ENCODE peak calls at places on chromosomes 13 and 19, in five cellular contexts. Y is right lobe of liver, G is left lung, N is endothelial cell of umbilical vein, W is heart left ventricle. M is an unnamed sample. For H3K4me1, the result is how much of the 10 kb centered on the place peaks cover.

GRCh38 chr19:47111081-47111589 is 2.4 kb downstream of the ZC3H4 start:
- DNase-seq in Y (no peak), G (peak), N (peak), W (peak), M (peak)

GRCh38 chr13:73428137-73428536 is 369.3 kb downstream of the KLF5 start:
- DNase-seq in N (no peak), W (no peak), Y (no peak), G (no peak), M (no peak)

GRCh38 chr13:39364797-39365468 is 238.1 kb downstream of the LHFPL6 start:
- DNase-seq in N (no peak), Y (no peak), W (no peak), G (no peak), M (no peak)

GRCh38 chr13:75481176-75482069 is 546 bp downstream of the TBC1D4 start:
- DNase-seq in G (peak), Y (peak), W (peak), N (peak), M (peak)

GRCh38 chr13:80663788-80664187 is 322.9 kb upstream of the SPRY2 start:
- DNase-seq in N (no peak), Y (no peak), W (no peak), G (no peak), M (no peak)

GRCh38 chr19:10113592-10113963 is 2.1 kb downstream of the P2RY11 start:
- DNase-seq in G (no peak), W (no peak), Y (no peak), N (no peak), M (peak)

GRCh38 chr19:49850221-49850486 is 805 bp upstream of the PTOV1 start:
- DNase-seq in G (no peak), W (no peak), Y (peak), N (no peak), M (no peak)

GRCh38 chr13:21148557-21149258 is 27.6 kb downstream of the SKA3 start:
- DNase-seq in N (no peak), W (no peak), Y (no peak), G (no peak), M (no peak)

GRCh38 chr19:14439014-14439413 is 5.9 kb downstream of the PKN1 start:
- DNase-seq in G (no peak), Y (no peak), W (no peak), N (no peak), M (no peak)

GRCh38 chr19:8457802-8458201 is 13.0 kb downstream of the HNRNPM start:
- DNase-seq in Y (no peak), W (no peak), G (no peak), N (no peak), M (no peak)

GRCh38 chr19:8457209-8457608 is 12.4 kb downstream of the HNRNPM start:
- DNase-seq in G (no peak), W (no peak), Y (no peak), N (no peak), M (no peak)

GRCh38 chr19:8455018-8455417 is 10.2 kb downstream of the HNRNPM start:
- DNase-seq in W (no peak), N (no peak), Y (no peak), G (no peak), M (no peak)

GRCh38 chr19:8454218-8454617 is 9.4 kb downstream of the HNRNPM start:
- DNase-seq in G (no peak), Y (no peak), W (no peak), N (peak), M (no peak)

GRCh38 chr19:8456064-8456463 is 11.3 kb downstream of the HNRNPM start:
- DNase-seq in W (no peak), G (no peak), Y (no peak), N (no peak), M (no peak)
- H3K4me1 ChIP-seq in W (half or more), G (half or more), Y (under half), N (under half), M (half or more)

GRCh38 chr13:51221674-51222509 is at the start of gene FAM124A:
- DNase-seq in N (peak), W (peak), G (no peak), Y (peak), M (peak)
- TF ChIP-seq CTCF in N (peak), W (peak), G (no peak), Y (peak), M (no peak)

GRCh38 chr19:18843960-18844359 is 12.2 kb downstream of the UPF1 start:
- DNase-seq in Y (no peak), N (no peak), G (no peak), W (no peak), M (no peak)

GRCh38 chr19:18842166-18842565 is 10.4 kb downstream of the UPF1 start:
- DNase-seq in Y (no peak), N (no peak), G (no peak), W (no peak), M (no peak)

GRCh38 chr19:18839465-18840287 is 7.9 kb downstream of the UPF1 start:
- DNase-seq in N (peak), Y (peak), W (peak), G (no peak), M (no peak)

GRCh38 chr19:18840288-18841260 is 8.8 kb downstream of the UPF1 start:
- DNase-seq in N (no peak), G (no peak), Y (no peak), W (peak), M (no peak)

GRCh38 chr19:18841400-18841799 is 9.6 kb downstream of the UPF1 start:
- DNase-seq in W (peak), G (no peak), N (no peak), Y (no peak), M (no peak)
- H3K4me1 ChIP-seq in W (half or more), G (half or more), N (under half), Y (under half), M (half or more)

GRCh38 chr13:95474992-95475391 is 77.5 kb upstream of the CLDN10 start:
- DNase-seq in Y (no peak), G (no peak), W (no peak), N (no peak), M (no peak)
- TF ChIP-seq CTCF in Y (no peak), G (no peak), W (no peak), N (no peak), M (no peak)

DNA sequence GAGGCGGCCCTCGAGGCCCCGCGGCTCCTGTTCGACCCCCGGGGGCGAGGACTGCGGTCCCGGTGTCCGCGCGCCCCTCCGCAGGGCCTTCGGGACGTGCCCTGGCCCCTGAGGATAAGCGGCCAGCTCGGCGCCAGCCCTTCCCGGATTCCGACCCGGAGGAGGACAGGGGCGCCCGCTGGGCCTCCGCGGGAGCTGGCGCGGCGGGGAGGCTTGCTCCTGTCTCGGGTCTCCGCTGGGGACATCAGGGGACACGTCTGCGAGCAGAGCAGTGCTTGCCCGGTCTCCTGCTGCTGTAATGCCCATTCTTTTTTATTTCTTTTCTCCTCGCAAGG is 828 bp downstream of the B3GLCT start:
- DNase-seq in W (peak), Y (peak), G (peak), N (peak), M (peak)
- H3K4me1 ChIP-seq in W (under half), Y (under half), G (under half), N (under half), M (under half)

GRCh38 chr13:32535748-32536147 is 2.8 kb downstream of the N4BP2L2 start:
- DNase-seq in W (no peak), G (no peak), N (no peak), Y (no peak), M (no peak)

GRCh38 chr13:32537580-32538233 is 888 bp downstream of the N4BP2L2 start:
- DNase-seq in Y (peak), G (peak), N (peak), W (no peak), M (peak)

GRCh38 chr13:32538234-32538620 is 368 bp downstream of the N4BP2L2 start:
- DNase-seq in W (no peak), Y (peak), G (peak), N (no peak), M (peak)

GRCh38 chr13:32535140-32535539 is 3.5 kb downstream of the N4BP2L2 start:
- DNase-seq in G (no peak), N (no peak), W (no peak), Y (no peak), M (no peak)

GRCh38 chr13:32538621-32539246 is at the start of gene N4BP2L2:
- DNase-seq in N (peak), W (peak), G (peak), Y (peak), M (peak)
- TF ChIP-seq CTCF in N (peak), W (peak), G (no peak), Y (peak), M (peak)

GRCh38 chr19:41968751-41969150 is 9.6 kb upstream of the RABAC1 start:
- DNase-seq in G (no peak), N (no peak), Y (peak), W (no peak), M (no peak)
- H3K4me1 ChIP-seq in G (under half), N (under half), Y (under half), W (under half), M (under half)

GRCh38 chr19:44974809-44975347 is 19.7 kb downstream of the CLPTM1 start:
- DNase-seq in G (no peak), Y (no peak), W (no peak), N (no peak), M (no peak)
- TF ChIP-seq CTCF in G (no peak), Y (no peak), W (no peak), N (no peak), M (no peak)

M was measured in upper lobe of right lung.